ENCODE peak calls at places on chromosome 10, in eight cellular contexts. One of them, this sample, is unnamed.

GRCh38 chr10:75895259-75895658 is 463.8 kb downstream of the LRMDA start:
- DNase-seq in spleen: no peak
- DNase-seq in prostate gland: no peak
- DNase-seq in endothelial cell of umbilical vein: no peak
- DNase-seq in tibial nerve: no peak
- DNase-seq in body of pancreas: no peak
- DNase-seq in colonic mucosa: no peak
- DNase-seq in psoas muscle: no peak
- DNase-seq in this sample: no peak

GRCh38 chr10:116688241-116688711 is 54.1 kb downstream of the HSPA12A start:
- DNase-seq in body of pancreas: no peak
- DNase-seq in psoas muscle: no peak
- DNase-seq in spleen: no peak
- DNase-seq in colonic mucosa: no peak
- DNase-seq in prostate gland: no peak
- DNase-seq in endothelial cell of umbilical vein: no peak
- DNase-seq in tibial nerve: no peak
- DNase-seq in this sample: no peak

GRCh38 chr10:5165738-5166137 is 19.2 kb downstream of the AKR1C8 start:
- DNase-seq in colonic mucosa: no peak
- DNase-seq in psoas muscle: no peak
- DNase-seq in tibial nerve: no peak
- DNase-seq in prostate gland: no peak
- DNase-seq in endothelial cell of umbilical vein: no peak
- DNase-seq in body of pancreas: no peak
- DNase-seq in spleen: no peak
- DNase-seq in this sample: no peak

GRCh38 chr10:116742367-116743265 is at the start of gene HSPA12A:
- DNase-seq in endothelial cell of umbilical vein: peak; percentile 62
- DNase-seq in body of pancreas: peak; percentile 81
- DNase-seq in spleen: peak; percentile 87
- DNase-seq in colonic mucosa: peak; percentile 78
- DNase-seq in prostate gland: peak; percentile 64
- DNase-seq in tibial nerve: peak; percentile 57
- DNase-seq in psoas muscle: peak; percentile 83
- DNase-seq in this sample: peak; percentile 94

GRCh38 chr10:75396861-75397570 is 4.5 kb downstream of the ZNF503 start:
- DNase-seq in tibial nerve: no peak
- DNase-seq in prostate gland: peak; percentile 17
- DNase-seq in colonic mucosa: peak; percentile 33
- DNase-seq in spleen: no peak
- DNase-seq in body of pancreas: peak; percentile 63
- DNase-seq in endothelial cell of umbilical vein: peak; percentile 13
- DNase-seq in psoas muscle: peak; percentile 37
- DNase-seq in this sample: no peak

GRCh38 chr10:86953747-86954680 is 3.4 kb downstream of the MMRN2 start:
- DNase-seq in colonic mucosa: no peak
- DNase-seq in tibial nerve: peak; percentile 60
- DNase-seq in psoas muscle: peak; percentile 61
- DNase-seq in spleen: peak; percentile 82
- DNase-seq in body of pancreas: no peak
- DNase-seq in endothelial cell of umbilical vein: peak; percentile 89
- DNase-seq in prostate gland: no peak
- DNase-seq in this sample: peak; percentile 91

GRCh38 chr10:124096494-124096893 is 3.1 kb upstream of the CHST15 start:
- DNase-seq in prostate gland: no peak
- DNase-seq in spleen: no peak
- DNase-seq in tibial nerve: no peak
- DNase-seq in body of pancreas: no peak
- DNase-seq in endothelial cell of umbilical vein: no peak
- DNase-seq in colonic mucosa: no peak
- DNase-seq in psoas muscle: no peak
- DNase-seq in this sample: no peak

GRCh38 chr10:103645141-103646054 is 151.9 kb downstream of the NEURL1 start:
- DNase-seq in body of pancreas: no peak
- DNase-seq in prostate gland: peak; percentile 13
- DNase-seq in psoas muscle: peak; percentile 88
- DNase-seq in spleen: no peak
- DNase-seq in tibial nerve: no peak
- DNase-seq in endothelial cell of umbilical vein: peak; percentile 20
- DNase-seq in colonic mucosa: no peak
- DNase-seq in this sample: peak; percentile 62

GRCh38 chr10:62130948-62131347 is 137.7 kb downstream of the RTKN2 start:
- DNase-seq in prostate gland: no peak
- DNase-seq in psoas muscle: no peak
- DNase-seq in tibial nerve: no peak
- DNase-seq in spleen: no peak
- DNase-seq in endothelial cell of umbilical vein: peak; percentile 99
- DNase-seq in body of pancreas: no peak
- DNase-seq in colonic mucosa: no peak
- DNase-seq in this sample: no peak

GRCh38 chr10:87054373-87055295 is 34.5 kb downstream of the FAM25A start:
- DNase-seq in tibial nerve: no peak
- DNase-seq in body of pancreas: no peak
- DNase-seq in colonic mucosa: no peak
- DNase-seq in endothelial cell of umbilical vein: peak; percentile 27
- DNase-seq in psoas muscle: no peak
- DNase-seq in prostate gland: no peak
- DNase-seq in spleen: no peak
- DNase-seq in this sample: no peak

GRCh38 chr10:98223874-98224273 is 44.1 kb downstream of the LOXL4 start:
- DNase-seq in body of pancreas: no peak
- DNase-seq in endothelial cell of umbilical vein: no peak
- DNase-seq in prostate gland: no peak
- DNase-seq in spleen: no peak
- DNase-seq in psoas muscle: no peak
- DNase-seq in tibial nerve: no peak
- DNase-seq in colonic mucosa: no peak
- DNase-seq in this sample: no peak

DNA sequence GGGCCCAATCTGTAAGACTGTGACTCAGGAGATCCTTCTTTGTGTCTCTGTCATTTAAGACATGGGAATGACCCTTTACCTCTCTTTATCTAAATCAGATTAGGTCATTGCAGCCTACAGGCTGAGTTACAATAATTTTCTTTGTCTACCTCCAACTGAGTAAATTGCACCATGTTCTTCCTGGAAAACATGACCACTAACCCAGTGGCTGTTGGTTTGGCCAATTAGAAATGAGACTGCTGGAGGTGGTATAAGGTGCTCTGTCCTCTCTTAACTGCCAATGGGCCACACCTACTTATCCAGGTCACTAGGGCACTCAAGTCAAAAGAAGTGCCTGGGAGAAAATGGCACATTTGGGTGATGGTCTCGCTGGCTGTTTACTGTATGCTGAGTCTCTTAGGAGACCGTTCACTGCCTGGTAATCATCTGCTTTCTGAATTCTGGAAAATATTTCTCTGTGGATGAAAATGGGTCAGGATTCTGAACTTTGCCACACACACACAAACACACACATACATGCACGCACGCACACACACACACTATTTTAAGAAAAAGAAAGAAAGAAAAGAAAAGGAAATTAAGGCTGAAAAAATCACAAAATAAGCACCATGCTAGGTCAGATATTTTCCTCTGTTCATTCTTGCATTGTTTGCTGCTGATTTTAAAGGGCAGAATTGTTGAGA is 16.4 kb downstream of the STAMBPL1 start:
- DNase-seq in body of pancreas: no peak
- DNase-seq in prostate gland: no peak
- DNase-seq in spleen: no peak
- DNase-seq in colonic mucosa: peak; percentile 84
- DNase-seq in psoas muscle: no peak
- DNase-seq in endothelial cell of umbilical vein: no peak
- DNase-seq in tibial nerve: no peak
- DNase-seq in this sample: no peak
- H3K4me1 ChIP-seq in body of pancreas: no peaks in the 10 kb centered on the region
- H3K4me1 ChIP-seq in prostate gland: no peaks in the 10 kb centered on the region
- H3K4me1 ChIP-seq in spleen: peaks cover 89% of the 10 kb centered on the region
- H3K4me1 ChIP-seq in colonic mucosa: peaks cover 8% of the 10 kb centered on the region
- H3K4me1 ChIP-seq in psoas muscle: no peaks in the 10 kb centered on the region
- H3K4me1 ChIP-seq in endothelial cell of umbilical vein: no peaks in the 10 kb centered on the region
- H3K4me1 ChIP-seq in tibial nerve: peaks cover 39% of the 10 kb centered on the region
- H3K4me1 ChIP-seq in this sample: no peaks in the 10 kb centered on the region

GRCh38 chr10:133276100-133276434 is 601 bp downstream of the ADAM8 start:
- DNase-seq in body of pancreas: no peak
- DNase-seq in spleen: no peak
- DNase-seq in prostate gland: no peak
- DNase-seq in colonic mucosa: no peak
- DNase-seq in psoas muscle: no peak
- DNase-seq in tibial nerve: no peak
- DNase-seq in endothelial cell of umbilical vein: no peak
- DNase-seq in this sample: no peak

GRCh38 chr10:133276435-133277201 is at the start of gene ADAM8:
- DNase-seq in tibial nerve: no peak
- DNase-seq in colonic mucosa: no peak
- DNase-seq in psoas muscle: no peak
- DNase-seq in prostate gland: no peak
- DNase-seq in endothelial cell of umbilical vein: no peak
- DNase-seq in body of pancreas: no peak
- DNase-seq in spleen: peak; percentile 95
- DNase-seq in this sample: no peak

GRCh38 chr10:133273534-133274143 is 3.0 kb downstream of the ADAM8 start:
- DNase-seq in tibial nerve: no peak
- DNase-seq in spleen: peak; percentile 83
- DNase-seq in body of pancreas: no peak
- DNase-seq in prostate gland: no peak
- DNase-seq in colonic mucosa: no peak
- DNase-seq in psoas muscle: no peak
- DNase-seq in endothelial cell of umbilical vein: no peak
- DNase-seq in this sample: no peak

GRCh38 chr10:133275683-133276092 is 980 bp downstream of the ADAM8 start:
- DNase-seq in body of pancreas: no peak
- DNase-seq in prostate gland: no peak
- DNase-seq in endothelial cell of umbilical vein: no peak
- DNase-seq in spleen: no peak
- DNase-seq in colonic mucosa: no peak
- DNase-seq in psoas muscle: no peak
- DNase-seq in tibial nerve: no peak
- DNase-seq in this sample: no peak

GRCh38 chr10:133274751-133275682 is 1.7 kb downstream of the ADAM8 start:
- DNase-seq in psoas muscle: no peak
- DNase-seq in body of pancreas: no peak
- DNase-seq in colonic mucosa: no peak
- DNase-seq in endothelial cell of umbilical vein: no peak
- DNase-seq in prostate gland: no peak
- DNase-seq in spleen: peak; percentile 94
- DNase-seq in tibial nerve: no peak
- DNase-seq in this sample: no peak
- H3K27ac ChIP-seq in psoas muscle: no peak overlapping the region
- H3K27ac ChIP-seq in body of pancreas: no peak overlapping the region
- H3K27ac ChIP-seq in colonic mucosa: peak overlapping the region; percentile 41
- H3K27ac ChIP-seq in endothelial cell of umbilical vein: no peak overlapping the region
- H3K27ac ChIP-seq in prostate gland: no peak overlapping the region
- H3K27ac ChIP-seq in spleen: peak overlapping the region; percentile 87
- H3K27ac ChIP-seq in tibial nerve: no peak overlapping the region
- H3K27ac ChIP-seq in this sample: no peak overlapping the region

GRCh38 chr10:27256790-27257189 is 16.2 kb upstream of the ACBD5 start:
- DNase-seq in prostate gland: no peak
- DNase-seq in tibial nerve: no peak
- DNase-seq in endothelial cell of umbilical vein: no peak
- DNase-seq in colonic mucosa: no peak
- DNase-seq in body of pancreas: no peak
- DNase-seq in spleen: peak; percentile 80
- DNase-seq in psoas muscle: no peak
- DNase-seq in this sample: no peak

GRCh38 chr10:27248215-27248614 is 7.6 kb upstream of the ACBD5 start:
- DNase-seq in psoas muscle: no peak
- DNase-seq in spleen: no peak
- DNase-seq in tibial nerve: no peak
- DNase-seq in endothelial cell of umbilical vein: no peak
- DNase-seq in body of pancreas: no peak
- DNase-seq in colonic mucosa: no peak
- DNase-seq in prostate gland: no peak
- DNase-seq in this sample: no peak

GRCh38 chr10:27256299-27256698 is 15.7 kb upstream of the ACBD5 start:
- DNase-seq in prostate gland: no peak
- DNase-seq in endothelial cell of umbilical vein: no peak
- DNase-seq in colonic mucosa: no peak
- DNase-seq in tibial nerve: no peak
- DNase-seq in spleen: peak; percentile 76
- DNase-seq in psoas muscle: no peak
- DNase-seq in body of pancreas: no peak
- DNase-seq in this sample: no peak

GRCh38 chr10:27251554-27251953 is 11.0 kb upstream of the ACBD5 start:
- DNase-seq in colonic mucosa: no peak
- DNase-seq in endothelial cell of umbilical vein: no peak
- DNase-seq in body of pancreas: no peak
- DNase-seq in tibial nerve: no peak
- DNase-seq in prostate gland: no peak
- DNase-seq in psoas muscle: no peak
- DNase-seq in spleen: no peak
- DNase-seq in this sample: no peak

GRCh38 chr10:27252267-27253000 is 11.8 kb upstream of the ACBD5 start:
- DNase-seq in tibial nerve: peak; percentile 57
- DNase-seq in spleen: peak; percentile 95
- DNase-seq in prostate gland: no peak
- DNase-seq in colonic mucosa: peak; percentile 85
- DNase-seq in endothelial cell of umbilical vein: peak; percentile 65
- DNase-seq in body of pancreas: peak; percentile 76
- DNase-seq in psoas muscle: peak; percentile 77
- DNase-seq in this sample: peak; percentile 85
- TF ChIP-seq CTCF in tibial nerve: peak; percentile 76
- TF ChIP-seq CTCF in spleen: peak; percentile 45
- TF ChIP-seq CTCF in prostate gland: peak; percentile 29
- TF ChIP-seq CTCF in colonic mucosa: peak; percentile 68
- TF ChIP-seq CTCF in endothelial cell of umbilical vein: peak; percentile 56
- TF ChIP-seq CTCF in body of pancreas: peak; percentile 89
- TF ChIP-seq CTCF in psoas muscle: peak; percentile 74
- TF ChIP-seq CTCF in this sample: peak; percentile 26

DNA sequence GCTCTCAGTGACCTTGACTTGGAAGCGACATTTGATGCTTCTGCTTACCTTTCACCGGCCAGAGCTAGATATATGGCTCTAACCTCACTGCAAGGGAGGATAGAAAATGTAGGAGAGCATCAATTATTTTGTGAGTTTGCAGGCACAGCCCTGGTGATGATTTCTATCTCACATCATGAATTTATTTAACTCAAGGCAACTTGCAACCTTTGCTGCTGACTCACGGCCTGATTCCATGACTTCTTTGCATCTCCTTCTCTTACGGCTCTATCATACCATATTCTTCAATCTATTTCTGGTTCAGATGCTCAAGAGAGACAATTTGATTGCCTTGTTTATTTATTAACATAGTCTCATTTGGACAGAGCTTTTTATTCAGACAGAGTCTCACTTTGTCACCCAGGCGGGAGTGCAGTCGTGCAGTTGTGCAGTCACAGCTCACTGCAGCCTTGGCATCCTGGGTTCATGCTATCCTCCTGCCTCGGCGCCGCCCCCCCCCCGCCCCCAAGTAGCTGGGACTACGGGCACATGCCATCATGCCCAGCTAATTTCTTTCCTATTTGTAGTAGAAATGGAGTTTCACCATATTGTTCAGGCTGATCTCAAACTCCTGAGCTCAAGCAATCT is 196.0 kb downstream of the REEP3 start:
- DNase-seq in colonic mucosa: no peak
- DNase-seq in psoas muscle: no peak
- DNase-seq in prostate gland: no peak
- DNase-seq in body of pancreas: no peak
- DNase-seq in endothelial cell of umbilical vein: no peak
- DNase-seq in spleen: no peak
- DNase-seq in tibial nerve: no peak
- DNase-seq in this sample: no peak
- H3K4me1 ChIP-seq in colonic mucosa: peaks cover 20% of the 10 kb centered on the region
- H3K4me1 ChIP-seq in psoas muscle: peaks cover 24% of the 10 kb centered on the region
- H3K4me1 ChIP-seq in prostate gland: peaks cover 6% of the 10 kb centered on the region
- H3K4me1 ChIP-seq in body of pancreas: peaks cover 37% of the 10 kb centered on the region
- H3K4me1 ChIP-seq in endothelial cell of umbilical vein: peaks cover 28% of the 10 kb centered on the region
- H3K4me1 ChIP-seq in spleen: peaks cover 38% of the 10 kb centered on the region
- H3K4me1 ChIP-seq in tibial nerve: peaks cover 34% of the 10 kb centered on the region
- H3K4me1 ChIP-seq in this sample: peaks cover 3% of the 10 kb centered on the region

This sample was measured in ascending aorta.